ENCODE peak calls at places on chromosomes 7 and 10, in ten cellular contexts. One of them, this sample, is unnamed.

GRCh38 chr7:44145419-44145968 is 4.4 kb upstream of the MYL7 start:
- DNase-seq in astrocyte of the cerebellum: no peak
- DNase-seq in neural progenitor cell: peak
- DNase-seq in astrocyte of the spinal cord: peak
- DNase-seq in IMR-90: no peak
- DNase-seq in AG09309: no peak
- DNase-seq in osteocyte: no peak
- DNase-seq in GM23338: peak
- DNase-seq in RWPE1: no peak
- DNase-seq in fibroblast of mammary gland: no peak
- DNase-seq in this sample: no peak

GRCh38 chr10:110358869-110359629 is 54.3 kb upstream of the SMNDC1 start:
- DNase-seq in neural progenitor cell: no peak
- DNase-seq in IMR-90: no peak
- DNase-seq in astrocyte of the cerebellum: no peak
- DNase-seq in fibroblast of mammary gland: peak
- DNase-seq in astrocyte of the spinal cord: peak
- DNase-seq in RWPE1: peak
- DNase-seq in GM23338: peak
- DNase-seq in osteocyte: no peak
- DNase-seq in AG09309: no peak
- DNase-seq in this sample: no peak

GRCh38 chr7:54932818-54933543 is 85.8 kb upstream of the EGFR start:
- DNase-seq in IMR-90: peak
- DNase-seq in astrocyte of the cerebellum: peak
- DNase-seq in astrocyte of the spinal cord: peak
- DNase-seq in osteocyte: no peak
- DNase-seq in fibroblast of mammary gland: peak
- DNase-seq in AG09309: peak
- DNase-seq in RWPE1: peak
- DNase-seq in neural progenitor cell: peak
- DNase-seq in GM23338: peak
- DNase-seq in this sample: peak

GRCh38 chr7:45160374-45160773 is 2.8 kb downstream of the RAMP3 start:
- DNase-seq in RWPE1: no peak
- DNase-seq in AG09309: no peak
- DNase-seq in osteocyte: no peak
- DNase-seq in IMR-90: no peak
- DNase-seq in astrocyte of the cerebellum: no peak
- DNase-seq in astrocyte of the spinal cord: no peak
- DNase-seq in fibroblast of mammary gland: no peak
- DNase-seq in neural progenitor cell: no peak
- DNase-seq in GM23338: no peak
- DNase-seq in this sample: no peak

GRCh38 chr7:44122529-44122928 is 819 bp downstream of the POLD2 start:
- DNase-seq in GM23338: no peak
- DNase-seq in astrocyte of the spinal cord: no peak
- DNase-seq in astrocyte of the cerebellum: no peak
- DNase-seq in neural progenitor cell: no peak
- DNase-seq in osteocyte: no peak
- DNase-seq in IMR-90: no peak
- DNase-seq in AG09309: no peak
- DNase-seq in fibroblast of mammary gland: no peak
- DNase-seq in RWPE1: no peak
- DNase-seq in this sample: no peak

GRCh38 chr10:62559481-62560206 is 185.5 kb downstream of the ZNF365 start:
- DNase-seq in GM23338: no peak
- DNase-seq in astrocyte of the cerebellum: no peak
- DNase-seq in fibroblast of mammary gland: peak
- DNase-seq in AG09309: no peak
- DNase-seq in astrocyte of the spinal cord: peak
- DNase-seq in IMR-90: no peak
- DNase-seq in neural progenitor cell: no peak
- DNase-seq in RWPE1: no peak
- DNase-seq in osteocyte: no peak
- DNase-seq in this sample: no peak

GRCh38 chr7:22934473-22935065 is 79.4 kb downstream of the HYCC1 start:
- DNase-seq in osteocyte: no peak
- DNase-seq in IMR-90: peak
- DNase-seq in astrocyte of the spinal cord: peak
- DNase-seq in fibroblast of mammary gland: peak
- DNase-seq in AG09309: no peak
- DNase-seq in astrocyte of the cerebellum: no peak
- DNase-seq in RWPE1: no peak
- DNase-seq in neural progenitor cell: no peak
- DNase-seq in GM23338: no peak
- DNase-seq in this sample: no peak

GRCh38 chr10:58651040-58651439 is 138.4 kb downstream of the BICC1 start:
- DNase-seq in astrocyte of the cerebellum: peak
- DNase-seq in astrocyte of the spinal cord: peak
- DNase-seq in fibroblast of mammary gland: peak
- DNase-seq in osteocyte: no peak
- DNase-seq in neural progenitor cell: no peak
- DNase-seq in GM23338: no peak
- DNase-seq in AG09309: no peak
- DNase-seq in IMR-90: peak
- DNase-seq in RWPE1: no peak
- DNase-seq in this sample: no peak

GRCh38 chr10:93746844-93747284 is 10.9 kb upstream of the LGI1 start:
- DNase-seq in IMR-90: peak
- DNase-seq in astrocyte of the spinal cord: peak
- DNase-seq in GM23338: peak
- DNase-seq in RWPE1: peak
- DNase-seq in neural progenitor cell: peak
- DNase-seq in osteocyte: peak
- DNase-seq in AG09309: peak
- DNase-seq in fibroblast of mammary gland: peak
- DNase-seq in astrocyte of the cerebellum: peak
- DNase-seq in this sample: no peak

GRCh38 chr10:99976886-99977391 is 32.8 kb downstream of the DNMBP start:
- DNase-seq in GM23338: no peak
- DNase-seq in IMR-90: peak
- DNase-seq in AG09309: peak
- DNase-seq in neural progenitor cell: no peak
- DNase-seq in osteocyte: no peak
- DNase-seq in RWPE1: peak
- DNase-seq in astrocyte of the cerebellum: peak
- DNase-seq in astrocyte of the spinal cord: peak
- DNase-seq in fibroblast of mammary gland: peak
- DNase-seq in this sample: no peak

GRCh38 chr7:155457544-155458316 is at the start of gene EN2:
- DNase-seq in fibroblast of mammary gland: no peak
- DNase-seq in AG09309: no peak
- DNase-seq in RWPE1: no peak
- DNase-seq in astrocyte of the spinal cord: no peak
- DNase-seq in IMR-90: no peak
- DNase-seq in osteocyte: no peak
- DNase-seq in astrocyte of the cerebellum: no peak
- DNase-seq in neural progenitor cell: peak
- DNase-seq in GM23338: peak
- DNase-seq in this sample: no peak

GRCh38 chr7:47357398-47357797 is 224.5 kb downstream of the TNS3 start:
- DNase-seq in IMR-90: no peak
- DNase-seq in astrocyte of the cerebellum: no peak
- DNase-seq in GM23338: no peak
- DNase-seq in astrocyte of the spinal cord: no peak
- DNase-seq in fibroblast of mammary gland: no peak
- DNase-seq in AG09309: no peak
- DNase-seq in neural progenitor cell: no peak
- DNase-seq in RWPE1: no peak
- DNase-seq in osteocyte: no peak
- DNase-seq in this sample: no peak

GRCh38 chr7:92179393-92179924 is 517 bp upstream of the LRRD1 start:
- DNase-seq in AG09309: no peak
- DNase-seq in fibroblast of mammary gland: peak
- DNase-seq in GM23338: peak
- DNase-seq in astrocyte of the spinal cord: no peak
- DNase-seq in astrocyte of the cerebellum: no peak
- DNase-seq in IMR-90: peak
- DNase-seq in osteocyte: no peak
- DNase-seq in RWPE1: no peak
- DNase-seq in neural progenitor cell: peak
- DNase-seq in this sample: no peak

DNA sequence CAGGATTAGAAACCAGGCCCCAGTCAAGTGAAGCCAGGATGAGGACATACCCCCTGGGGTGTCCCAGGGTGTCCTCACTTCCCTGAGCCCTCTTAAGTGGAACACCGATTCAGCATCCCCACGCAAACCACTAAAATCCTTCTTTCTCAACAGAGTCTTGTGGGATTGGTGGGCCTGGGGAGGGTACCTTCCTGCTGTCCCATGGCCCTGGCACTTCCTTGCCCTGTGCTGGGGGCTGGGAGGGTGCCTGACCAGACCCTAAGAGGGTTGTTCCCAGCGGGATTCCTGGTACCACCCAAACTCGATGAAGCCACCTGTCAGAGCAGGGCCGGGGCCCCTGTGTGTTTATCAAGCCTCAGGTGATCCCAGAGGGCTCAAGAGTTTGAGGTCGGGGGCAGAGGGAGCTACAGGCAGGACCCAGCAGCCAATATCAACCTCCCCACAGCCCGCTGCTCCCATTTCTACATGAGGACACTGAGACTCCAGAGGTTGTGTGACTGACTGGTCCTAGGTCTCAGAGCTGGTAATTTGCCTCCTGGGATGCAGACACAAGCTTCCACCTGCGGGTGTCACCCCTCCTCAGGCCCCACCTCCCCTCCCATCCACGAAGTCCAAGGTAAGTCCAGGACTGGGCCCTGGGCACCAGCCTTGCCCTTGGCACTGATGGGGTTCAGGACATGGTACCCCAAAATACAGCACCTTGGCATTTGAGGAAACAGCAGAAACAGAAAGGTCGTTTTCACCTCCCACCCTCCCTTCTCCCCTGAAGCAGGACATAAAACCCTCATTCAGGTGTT is 31.4 kb downstream of the OAT start:
- DNase-seq in astrocyte of the cerebellum: no peak
- DNase-seq in fibroblast of mammary gland: no peak
- DNase-seq in astrocyte of the spinal cord: no peak
- DNase-seq in osteocyte: no peak
- DNase-seq in IMR-90: no peak
- DNase-seq in AG09309: no peak
- DNase-seq in RWPE1: peak
- DNase-seq in neural progenitor cell: no peak
- DNase-seq in GM23338: peak
- DNase-seq in this sample: no peak
- TF ChIP-seq CTCF in astrocyte of the cerebellum: peak
- TF ChIP-seq CTCF in fibroblast of mammary gland: no peak
- TF ChIP-seq CTCF in astrocyte of the spinal cord: peak
- TF ChIP-seq CTCF in osteocyte: no peak
- TF ChIP-seq CTCF in IMR-90: no peak
- TF ChIP-seq CTCF in AG09309: no peak
- TF ChIP-seq CTCF in RWPE1: peak
- TF ChIP-seq CTCF in neural progenitor cell: peak
- TF ChIP-seq CTCF in GM23338: peak
- TF ChIP-seq CTCF in this sample: no peak

DNA sequence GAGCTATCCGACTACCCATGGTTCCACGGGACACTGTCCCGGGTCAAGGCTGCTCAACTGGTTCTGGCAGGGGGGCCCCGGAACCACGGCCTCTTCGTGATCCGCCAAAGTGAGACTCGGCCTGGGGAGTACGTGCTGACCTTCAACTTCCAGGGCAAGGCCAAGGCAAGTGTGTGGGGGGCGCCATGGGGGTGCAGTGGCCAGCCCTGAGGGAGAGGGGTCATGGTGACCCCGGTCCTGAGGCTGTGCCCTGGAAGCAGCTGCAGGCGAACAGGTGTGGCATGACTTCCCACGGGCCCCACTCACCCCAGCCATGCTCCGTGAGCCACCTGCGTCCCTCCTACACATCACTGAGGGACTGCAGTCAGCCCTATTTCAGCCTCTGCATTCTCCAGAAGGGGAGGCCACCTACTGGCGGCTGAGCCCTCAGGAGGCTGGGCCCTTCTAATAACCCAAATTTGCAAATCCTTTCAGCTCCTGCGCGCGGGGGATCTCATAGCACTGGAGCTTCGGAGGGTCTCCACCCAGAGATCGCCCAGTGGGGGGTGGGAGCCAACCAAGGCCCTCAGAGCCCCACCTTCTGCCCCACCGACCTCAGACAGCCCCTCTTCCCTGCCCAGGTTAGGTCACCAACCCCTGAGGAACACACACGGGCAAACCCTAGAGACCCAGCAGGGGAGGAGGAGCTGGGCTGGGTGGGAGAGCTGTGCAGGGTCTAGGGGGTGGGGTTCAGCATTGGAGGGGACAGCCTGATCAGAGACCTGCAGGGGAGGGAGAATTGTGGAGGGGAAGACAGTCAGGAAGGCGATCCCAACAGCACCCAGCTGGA is 30.8 kb downstream of the SH2B2 start:
- DNase-seq in RWPE1: no peak
- DNase-seq in astrocyte of the cerebellum: no peak
- DNase-seq in fibroblast of mammary gland: no peak
- DNase-seq in neural progenitor cell: no peak
- DNase-seq in osteocyte: no peak
- DNase-seq in GM23338: peak
- DNase-seq in AG09309: no peak
- DNase-seq in IMR-90: no peak
- DNase-seq in astrocyte of the spinal cord: no peak
- DNase-seq in this sample: no peak
- TF ChIP-seq CTCF in RWPE1: no peak
- TF ChIP-seq CTCF in astrocyte of the cerebellum: peak
- TF ChIP-seq CTCF in fibroblast of mammary gland: no peak
- TF ChIP-seq CTCF in neural progenitor cell: no peak
- TF ChIP-seq CTCF in osteocyte: no peak
- TF ChIP-seq CTCF in GM23338: peak
- TF ChIP-seq CTCF in AG09309: no peak
- TF ChIP-seq CTCF in IMR-90: no peak
- TF ChIP-seq CTCF in astrocyte of the spinal cord: peak
- TF ChIP-seq CTCF in this sample: no peak

DNA sequence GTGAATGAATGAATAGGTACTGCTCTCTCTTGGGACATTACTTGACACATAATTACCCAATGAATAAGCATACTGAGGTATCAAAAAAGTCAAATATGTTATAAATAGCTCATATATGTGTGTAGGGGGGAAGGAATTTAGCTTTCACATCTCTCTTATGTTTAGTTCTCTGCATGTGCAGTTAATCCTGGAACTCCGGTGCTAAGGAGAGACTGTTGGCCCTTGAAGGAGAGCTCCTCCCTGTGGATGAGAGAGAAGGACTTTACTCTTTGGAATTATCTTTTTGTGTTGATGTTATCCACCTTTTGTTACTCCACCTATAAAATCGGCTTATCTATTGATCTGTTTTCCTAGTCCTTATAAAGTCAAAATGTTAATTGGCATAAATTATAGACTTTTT is 1.2 kb downstream of the CFTR start:
- DNase-seq in AG09309: no peak
- DNase-seq in RWPE1: no peak
- DNase-seq in astrocyte of the cerebellum: no peak
- DNase-seq in astrocyte of the spinal cord: no peak
- DNase-seq in GM23338: peak
- DNase-seq in osteocyte: no peak
- DNase-seq in neural progenitor cell: peak
- DNase-seq in IMR-90: no peak
- DNase-seq in fibroblast of mammary gland: no peak
- DNase-seq in this sample: no peak
- TF ChIP-seq CTCF in AG09309: no peak
- TF ChIP-seq CTCF in RWPE1: no peak
- TF ChIP-seq CTCF in astrocyte of the cerebellum: no peak
- TF ChIP-seq CTCF in astrocyte of the spinal cord: no peak
- TF ChIP-seq CTCF in GM23338: peak
- TF ChIP-seq CTCF in osteocyte: no peak
- TF ChIP-seq CTCF in neural progenitor cell: peak
- TF ChIP-seq CTCF in IMR-90: no peak
- TF ChIP-seq CTCF in fibroblast of mammary gland: no peak
- TF ChIP-seq CTCF in this sample: no peak

GRCh38 chr10:50229460-50229859 is 21.9 kb downstream of the ASAH2 start:
- DNase-seq in IMR-90: no peak
- DNase-seq in GM23338: no peak
- DNase-seq in astrocyte of the cerebellum: no peak
- DNase-seq in osteocyte: no peak
- DNase-seq in astrocyte of the spinal cord: no peak
- DNase-seq in RWPE1: no peak
- DNase-seq in AG09309: no peak
- DNase-seq in neural progenitor cell: no peak
- DNase-seq in fibroblast of mammary gland: no peak
- DNase-seq in this sample: no peak
- TF ChIP-seq CTCF in IMR-90: no peak
- TF ChIP-seq CTCF in GM23338: no peak
- TF ChIP-seq CTCF in astrocyte of the cerebellum: no peak
- TF ChIP-seq CTCF in osteocyte: no peak
- TF ChIP-seq CTCF in astrocyte of the spinal cord: no peak
- TF ChIP-seq CTCF in RWPE1: no peak
- TF ChIP-seq CTCF in AG09309: no peak
- TF ChIP-seq CTCF in neural progenitor cell: no peak
- TF ChIP-seq CTCF in fibroblast of mammary gland: no peak
- TF ChIP-seq CTCF in this sample: no peak

This sample was measured in type B pancreatic cell.